ENCODE peak calls at places on chromosomes 12 and 14, in nine cellular contexts. One of them, this sample, is unnamed.

GRCh38 chr14:76904100-76904739 is 78.0 kb downstream of the LRRC74A start:
- DNase-seq in NB4: no peak
- DNase-seq in GM12865: no peak
- DNase-seq in neuronal stem cell: no peak
- DNase-seq in astrocyte: peak; percentile 86
- DNase-seq in AG10803: peak; percentile 99
- DNase-seq in tibial artery: peak; percentile 60
- DNase-seq in effector memory CD4-positive, alpha-beta T cell: no peak
- DNase-seq in CD4-positive, alpha-beta memory T cell: no peak
- DNase-seq in this sample: no peak

GRCh38 chr14:67373347-67373746 is 13.2 kb downstream of the EIF2S1 start:
- DNase-seq in NB4: no peak
- DNase-seq in GM12865: peak; percentile 36
- DNase-seq in neuronal stem cell: no peak
- DNase-seq in astrocyte: no peak
- DNase-seq in AG10803: no peak
- DNase-seq in tibial artery: no peak
- DNase-seq in effector memory CD4-positive, alpha-beta T cell: no peak
- DNase-seq in CD4-positive, alpha-beta memory T cell: no peak
- DNase-seq in this sample: no peak

GRCh38 chr12:56518570-56518969 is 3.0 kb upstream of the RBMS2 start:
- DNase-seq in NB4: no peak
- DNase-seq in GM12865: no peak
- DNase-seq in neuronal stem cell: no peak
- DNase-seq in astrocyte: peak; percentile 44
- DNase-seq in AG10803: peak; percentile 70
- DNase-seq in tibial artery: no peak
- DNase-seq in effector memory CD4-positive, alpha-beta T cell: no peak
- DNase-seq in CD4-positive, alpha-beta memory T cell: no peak
- DNase-seq in this sample: no peak

GRCh38 chr12:106791531-106791930 is 17.0 kb downstream of the RIC8B start:
- DNase-seq in NB4: no peak
- DNase-seq in GM12865: no peak
- DNase-seq in neuronal stem cell: no peak
- DNase-seq in astrocyte: no peak
- DNase-seq in AG10803: no peak
- DNase-seq in tibial artery: no peak
- DNase-seq in effector memory CD4-positive, alpha-beta T cell: no peak
- DNase-seq in CD4-positive, alpha-beta memory T cell: no peak
- DNase-seq in this sample: no peak

GRCh38 chr12:83102499-83102898 is 415.8 kb downstream of the TMTC2 start:
- DNase-seq in NB4: no peak
- DNase-seq in GM12865: no peak
- DNase-seq in neuronal stem cell: no peak
- DNase-seq in astrocyte: peak; percentile 41
- DNase-seq in AG10803: no peak
- DNase-seq in tibial artery: no peak
- DNase-seq in effector memory CD4-positive, alpha-beta T cell: no peak
- DNase-seq in CD4-positive, alpha-beta memory T cell: no peak
- DNase-seq in this sample: no peak

GRCh38 chr14:88998027-88998426 is 173.6 kb downstream of the TTC8 start:
- DNase-seq in NB4: no peak
- DNase-seq in GM12865: no peak
- DNase-seq in neuronal stem cell: no peak
- DNase-seq in astrocyte: no peak
- DNase-seq in AG10803: no peak
- DNase-seq in tibial artery: no peak
- DNase-seq in effector memory CD4-positive, alpha-beta T cell: no peak
- DNase-seq in CD4-positive, alpha-beta memory T cell: no peak
- DNase-seq in this sample: no peak

GRCh38 chr12:68479261-68479581 is 131.5 kb upstream of the RAP1B start:
- DNase-seq in NB4: no peak
- DNase-seq in GM12865: no peak
- DNase-seq in neuronal stem cell: no peak
- DNase-seq in astrocyte: peak; percentile 55
- DNase-seq in AG10803: peak; percentile 96
- DNase-seq in tibial artery: no peak
- DNase-seq in effector memory CD4-positive, alpha-beta T cell: no peak
- DNase-seq in CD4-positive, alpha-beta memory T cell: no peak
- DNase-seq in this sample: no peak

GRCh38 chr12:3119192-3119744 is 42.1 kb downstream of the TSPAN9 start:
- DNase-seq in NB4: no peak
- DNase-seq in GM12865: no peak
- DNase-seq in neuronal stem cell: no peak
- DNase-seq in astrocyte: no peak
- DNase-seq in AG10803: peak; percentile 35
- DNase-seq in tibial artery: no peak
- DNase-seq in effector memory CD4-positive, alpha-beta T cell: no peak
- DNase-seq in CD4-positive, alpha-beta memory T cell: no peak
- DNase-seq in this sample: no peak

GRCh38 chr14:64778114-64778754 is 74.0 kb downstream of the PLEKHG3 start:
- DNase-seq in NB4: no peak
- DNase-seq in GM12865: no peak
- DNase-seq in neuronal stem cell: no peak
- DNase-seq in astrocyte: no peak
- DNase-seq in AG10803: no peak
- DNase-seq in tibial artery: no peak
- DNase-seq in effector memory CD4-positive, alpha-beta T cell: no peak
- DNase-seq in CD4-positive, alpha-beta memory T cell: no peak
- DNase-seq in this sample: no peak

GRCh38 chr14:63996016-63996415 is 143.2 kb downstream of the SYNE2 start:
- DNase-seq in NB4: no peak
- DNase-seq in GM12865: no peak
- DNase-seq in neuronal stem cell: no peak
- DNase-seq in astrocyte: no peak
- DNase-seq in AG10803: no peak
- DNase-seq in tibial artery: no peak
- DNase-seq in effector memory CD4-positive, alpha-beta T cell: no peak
- DNase-seq in CD4-positive, alpha-beta memory T cell: no peak
- DNase-seq in this sample: no peak

GRCh38 chr14:64815257-64815656 is 64.5 kb downstream of the SPTB start:
- DNase-seq in NB4: no peak
- DNase-seq in GM12865: no peak
- DNase-seq in neuronal stem cell: no peak
- DNase-seq in astrocyte: no peak
- DNase-seq in AG10803: no peak
- DNase-seq in tibial artery: no peak
- DNase-seq in effector memory CD4-positive, alpha-beta T cell: no peak
- DNase-seq in CD4-positive, alpha-beta memory T cell: no peak
- DNase-seq in this sample: no peak

GRCh38 chr14:83473846-83474245 is 1940.2 kb upstream of the SEL1L start:
- DNase-seq in NB4: no peak
- DNase-seq in GM12865: no peak
- DNase-seq in neuronal stem cell: no peak
- DNase-seq in astrocyte: peak; percentile 2
- DNase-seq in AG10803: peak; percentile 27
- DNase-seq in tibial artery: no peak
- DNase-seq in effector memory CD4-positive, alpha-beta T cell: no peak
- DNase-seq in CD4-positive, alpha-beta memory T cell: no peak
- DNase-seq in this sample: no peak

GRCh38 chr14:39265032-39265431 is 31.3 kb downstream of the MIA2 start:
- DNase-seq in NB4: peak; percentile 42
- DNase-seq in GM12865: no peak
- DNase-seq in neuronal stem cell: no peak
- DNase-seq in astrocyte: peak; percentile 47
- DNase-seq in AG10803: peak; percentile 44
- DNase-seq in tibial artery: no peak
- DNase-seq in effector memory CD4-positive, alpha-beta T cell: no peak
- DNase-seq in CD4-positive, alpha-beta memory T cell: no peak
- DNase-seq in this sample: no peak

GRCh38 chr12:39383064-39383552 is 59.8 kb downstream of the KIF21A start:
- DNase-seq in NB4: no peak
- DNase-seq in GM12865: no peak
- DNase-seq in neuronal stem cell: no peak
- DNase-seq in astrocyte: no peak
- DNase-seq in AG10803: no peak
- DNase-seq in tibial artery: no peak
- DNase-seq in effector memory CD4-positive, alpha-beta T cell: no peak
- DNase-seq in CD4-positive, alpha-beta memory T cell: no peak
- DNase-seq in this sample: no peak

DNA sequence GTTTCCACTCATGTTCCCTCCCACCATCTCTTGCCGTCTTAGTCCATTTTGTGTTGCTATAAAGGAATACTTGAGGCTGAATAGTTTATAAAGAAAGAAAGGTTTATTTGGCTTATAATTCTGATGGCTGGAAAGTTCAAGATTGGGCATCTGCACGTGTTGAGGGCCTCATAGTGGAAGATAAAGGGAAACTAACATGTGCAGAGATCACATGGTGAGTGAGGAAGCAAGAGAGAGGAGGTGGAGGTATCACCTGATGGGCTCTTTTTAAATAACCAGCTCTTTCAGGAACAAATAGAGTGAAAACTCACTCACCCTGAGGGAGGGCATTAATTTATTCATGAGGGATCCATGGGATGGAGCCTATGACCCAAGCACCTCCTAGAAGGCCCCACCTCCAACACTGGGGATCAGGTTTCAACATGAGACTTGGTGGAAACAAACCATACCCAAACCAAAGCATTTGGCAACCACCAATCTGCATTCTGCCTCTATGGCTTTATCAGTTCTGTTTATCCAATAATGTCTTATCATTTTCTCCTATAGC is 29.5 kb downstream of the MYO1H start:
- DNase-seq in NB4: no peak
- DNase-seq in GM12865: no peak
- DNase-seq in neuronal stem cell: no peak
- DNase-seq in astrocyte: no peak
- DNase-seq in AG10803: no peak
- DNase-seq in tibial artery: no peak
- DNase-seq in effector memory CD4-positive, alpha-beta T cell: no peak
- DNase-seq in CD4-positive, alpha-beta memory T cell: no peak
- DNase-seq in this sample: no peak
- H3K4me3 ChIP-seq in NB4: no peak overlapping the region
- H3K4me3 ChIP-seq in GM12865: no peak overlapping the region
- H3K4me3 ChIP-seq in neuronal stem cell: no peak overlapping the region
- H3K4me3 ChIP-seq in astrocyte: no peak overlapping the region
- H3K4me3 ChIP-seq in AG10803: no peak overlapping the region
- H3K4me3 ChIP-seq in tibial artery: no peak overlapping the region
- H3K4me3 ChIP-seq in effector memory CD4-positive, alpha-beta T cell: no peak overlapping the region
- H3K4me3 ChIP-seq in CD4-positive, alpha-beta memory T cell: no peak overlapping the region
- H3K4me3 ChIP-seq in this sample: no peak overlapping the region

DNA sequence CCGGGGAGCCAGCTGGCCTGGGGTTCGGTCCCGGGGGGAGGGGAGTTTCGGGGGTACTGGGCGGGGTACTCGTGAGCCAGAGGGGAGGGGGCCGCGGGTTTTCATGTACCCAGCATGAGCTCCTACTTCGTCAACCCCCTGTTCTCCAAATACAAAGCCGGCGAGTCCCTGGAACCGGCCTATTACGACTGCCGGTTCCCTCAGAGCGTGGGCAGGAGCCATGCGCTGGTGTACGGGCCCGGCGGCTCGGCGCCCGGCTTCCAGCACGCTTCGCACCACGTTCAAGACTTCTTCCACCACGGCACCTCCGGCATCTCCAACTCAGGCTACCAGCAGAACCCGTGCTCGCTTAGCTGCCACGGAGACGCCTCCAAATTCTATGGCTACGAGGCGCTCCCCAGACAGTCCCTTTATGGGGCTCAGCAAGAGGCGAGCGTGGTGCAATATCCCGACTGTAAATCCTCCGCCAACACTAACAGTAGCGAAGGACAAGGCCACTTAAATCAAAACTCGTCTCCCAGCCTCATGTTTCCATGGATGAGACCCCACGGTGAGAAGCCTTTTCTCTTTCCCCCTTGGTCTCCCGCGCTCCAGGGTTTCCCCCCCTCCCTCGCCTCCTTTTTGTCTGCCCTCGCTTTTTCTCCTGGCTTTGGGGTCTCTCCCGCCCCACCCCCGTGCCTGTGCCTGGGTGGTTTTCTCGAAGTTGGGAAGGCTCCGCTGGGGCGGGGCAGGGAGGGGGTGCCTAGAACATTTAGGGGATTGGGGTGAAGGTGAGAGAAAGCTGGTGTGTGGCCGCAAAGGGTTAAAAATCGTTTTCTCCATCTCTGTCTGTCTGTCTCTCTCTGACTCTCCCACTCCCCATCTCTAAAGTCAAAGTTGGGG is 627 bp downstream of the HOXC8 start:
- DNase-seq in NB4: peak; percentile 73
- DNase-seq in GM12865: no peak
- DNase-seq in neuronal stem cell: no peak
- DNase-seq in astrocyte: no peak
- DNase-seq in AG10803: no peak
- DNase-seq in tibial artery: no peak
- DNase-seq in effector memory CD4-positive, alpha-beta T cell: no peak
- DNase-seq in CD4-positive, alpha-beta memory T cell: no peak
- DNase-seq in this sample: no peak
- H3K4me3 ChIP-seq in NB4: peak overlapping the region; percentile 42
- H3K4me3 ChIP-seq in GM12865: no peak overlapping the region
- H3K4me3 ChIP-seq in neuronal stem cell: no peak overlapping the region
- H3K4me3 ChIP-seq in astrocyte: no peak overlapping the region
- H3K4me3 ChIP-seq in AG10803: peak overlapping the region; percentile 98
- H3K4me3 ChIP-seq in tibial artery: peak overlapping the region; percentile 59
- H3K4me3 ChIP-seq in effector memory CD4-positive, alpha-beta T cell: peak overlapping the region; percentile 46
- H3K4me3 ChIP-seq in CD4-positive, alpha-beta memory T cell: no peak overlapping the region
- H3K4me3 ChIP-seq in this sample: no peak overlapping the region

GRCh38 chr12:93782854-93783253 is 105.7 kb downstream of the CRADD start:
- DNase-seq in NB4: no peak
- DNase-seq in GM12865: no peak
- DNase-seq in neuronal stem cell: no peak
- DNase-seq in astrocyte: no peak
- DNase-seq in AG10803: no peak
- DNase-seq in tibial artery: no peak
- DNase-seq in effector memory CD4-positive, alpha-beta T cell: no peak
- DNase-seq in CD4-positive, alpha-beta memory T cell: no peak
- DNase-seq in this sample: no peak

GRCh38 chr12:93784339-93785086 is 107.3 kb downstream of the CRADD start:
- DNase-seq in NB4: no peak
- DNase-seq in GM12865: no peak
- DNase-seq in neuronal stem cell: no peak
- DNase-seq in astrocyte: peak; percentile 93
- DNase-seq in AG10803: peak; percentile 64
- DNase-seq in tibial artery: peak; percentile 83
- DNase-seq in effector memory CD4-positive, alpha-beta T cell: peak; percentile 4
- DNase-seq in CD4-positive, alpha-beta memory T cell: peak; percentile 63
- DNase-seq in this sample: no peak

GRCh38 chr12:93785262-93786010 is 108.3 kb downstream of the CRADD start:
- DNase-seq in NB4: peak; percentile 20
- DNase-seq in GM12865: no peak
- DNase-seq in neuronal stem cell: peak; percentile 27
- DNase-seq in astrocyte: peak; percentile 94
- DNase-seq in AG10803: peak; percentile 96
- DNase-seq in tibial artery: peak; percentile 73
- DNase-seq in effector memory CD4-positive, alpha-beta T cell: peak; percentile 15
- DNase-seq in CD4-positive, alpha-beta memory T cell: peak; percentile 73
- DNase-seq in this sample: no peak

GRCh38 chr12:93786669-93787397 is 109.7 kb downstream of the CRADD start:
- DNase-seq in NB4: no peak
- DNase-seq in GM12865: no peak
- DNase-seq in neuronal stem cell: no peak
- DNase-seq in astrocyte: peak; percentile 60
- DNase-seq in AG10803: peak; percentile 72
- DNase-seq in tibial artery: no peak
- DNase-seq in effector memory CD4-positive, alpha-beta T cell: no peak
- DNase-seq in CD4-positive, alpha-beta memory T cell: no peak
- DNase-seq in this sample: no peak

GRCh38 chr12:93783827-93784226 is 106.7 kb downstream of the CRADD start:
- DNase-seq in NB4: no peak
- DNase-seq in GM12865: no peak
- DNase-seq in neuronal stem cell: no peak
- DNase-seq in astrocyte: no peak
- DNase-seq in AG10803: no peak
- DNase-seq in tibial artery: no peak
- DNase-seq in effector memory CD4-positive, alpha-beta T cell: peak; percentile 24
- DNase-seq in CD4-positive, alpha-beta memory T cell: peak; percentile 81
- DNase-seq in this sample: no peak
- H3K4me3 ChIP-seq in NB4: no peak overlapping the region
- H3K4me3 ChIP-seq in GM12865: no peak overlapping the region
- H3K4me3 ChIP-seq in neuronal stem cell: no peak overlapping the region
- H3K4me3 ChIP-seq in astrocyte: no peak overlapping the region
- H3K4me3 ChIP-seq in AG10803: no peak overlapping the region
- H3K4me3 ChIP-seq in tibial artery: no peak overlapping the region
- H3K4me3 ChIP-seq in effector memory CD4-positive, alpha-beta T cell: no peak overlapping the region
- H3K4me3 ChIP-seq in CD4-positive, alpha-beta memory T cell: no peak overlapping the region
- H3K4me3 ChIP-seq in this sample: no peak overlapping the region

GRCh38 chr12:53659609-53660008 is 16.3 kb downstream of the ATP5MC2 start:
- DNase-seq in NB4: no peak
- DNase-seq in GM12865: no peak
- DNase-seq in neuronal stem cell: no peak
- DNase-seq in astrocyte: peak; percentile 63
- DNase-seq in AG10803: peak; percentile 39
- DNase-seq in tibial artery: no peak
- DNase-seq in effector memory CD4-positive, alpha-beta T cell: no peak
- DNase-seq in CD4-positive, alpha-beta memory T cell: no peak
- DNase-seq in this sample: no peak
- H3K4me3 ChIP-seq in NB4: no peak overlapping the region
- H3K4me3 ChIP-seq in GM12865: no peak overlapping the region
- H3K4me3 ChIP-seq in neuronal stem cell: no peak overlapping the region
- H3K4me3 ChIP-seq in astrocyte: peak overlapping the region; percentile 27
- H3K4me3 ChIP-seq in AG10803: peak overlapping the region; percentile 29
- H3K4me3 ChIP-seq in tibial artery: peak overlapping the region; percentile 12
- H3K4me3 ChIP-seq in effector memory CD4-positive, alpha-beta T cell: no peak overlapping the region
- H3K4me3 ChIP-seq in CD4-positive, alpha-beta memory T cell: no peak overlapping the region
- H3K4me3 ChIP-seq in this sample: no peak overlapping the region

This sample was measured in GM12864.